ENCODE peak calls at places on chromosomes 16 and 17, in eight cellular contexts. A, R, H, S, K, O, U and G are unnamed samples.
A peak's percentile ranks its signal among the peaks of the same experiment; 100 is the strongest.

GRCh38 chr17:45857977-45858708 is 13.5 kb downstream of the SPPL2C start:
- DNase-seq in A (peak; percentile 2), R (no peak), H (peak; percentile 18), S (peak; percentile 94), K (no peak), O (no peak), U (peak; percentile 51), G (peak; percentile 33)

GRCh38 chr16:73365010-73365409 is 317.1 kb upstream of the ZFHX3 start:
- DNase-seq in A (no peak), R (no peak), H (peak; percentile 10), S (no peak), K (no peak), O (peak; percentile 98), U (peak; percentile 13), G (no peak)

GRCh38 chr17:61260061-61260797 is 139.4 kb upstream of the TBX2 start:
- DNase-seq in A (no peak), R (peak; percentile 80), H (no peak), S (no peak), K (peak; percentile 51), O (no peak), U (peak; percentile 57), G (peak; percentile 71)

GRCh38 chr16:85235988-85236831 is 123.9 kb upstream of the CIBAR2 start:
- DNase-seq in A (no peak), R (peak; percentile 24), H (peak; percentile 52), S (no peak), K (no peak), O (no peak), U (no peak), G (no peak)

GRCh38 chr16:22346463-22346862 is 28.0 kb downstream of the CDR2 start:
- DNase-seq in A (no peak), R (no peak), H (no peak), S (no peak), K (no peak), O (no peak), U (no peak), G (no peak)

GRCh38 chr17:77281024-77281903 is 140.5 kb downstream of the SEC14L1 start:
- DNase-seq in A (no peak), R (no peak), H (peak; percentile 45), S (peak; percentile 96), K (no peak), O (peak; percentile 75), U (peak; percentile 49), G (peak; percentile 65)

GRCh38 chr17:49012893-49013255 is 15.7 kb downstream of the IGF2BP1 start:
- DNase-seq in A (no peak), R (no peak), H (no peak), S (no peak), K (no peak), O (no peak), U (no peak), G (no peak)

GRCh38 chr17:4642286-4642685 is 808 bp upstream of the ALOX15 start:
- DNase-seq in A (no peak), R (no peak), H (no peak), S (no peak), K (no peak), O (no peak), U (no peak), G (no peak)

GRCh38 chr16:86585821-86586611 is 7.7 kb downstream of the FOXL1 start:
- DNase-seq in A (no peak), R (peak; percentile 88), H (peak; percentile 92), S (no peak), K (peak; percentile 86), O (no peak), U (no peak), G (peak; percentile 87)

GRCh38 chr16:1691956-1692355 is 13.9 kb downstream of the JPT2 start:
- DNase-seq in A (peak; percentile 61), R (peak; percentile 85), H (peak; percentile 95), S (no peak), K (no peak), O (no peak), U (peak; percentile 74), G (peak; percentile 50)

GRCh38 chr17:62626719-62627218 is 701 bp upstream of the MRC2 start:
- DNase-seq in A (no peak), R (peak; percentile 95), H (peak; percentile 82), S (no peak), K (no peak), O (peak; percentile 63), U (peak; percentile 94), G (peak; percentile 94)

GRCh38 chr16:53515259-53515658 is 12.2 kb upstream of the AKTIP start:
- DNase-seq in A (no peak), R (peak; percentile 62), H (peak; percentile 52), S (no peak), K (no peak), O (no peak), U (peak; percentile 93), G (peak; percentile 95)

GRCh38 chr17:46013502-46014165 is 14.6 kb downstream of the STH start:
- DNase-seq in A (no peak), R (peak; percentile 57), H (peak; percentile 15), S (no peak), K (peak; percentile 68), O (peak; percentile 47), U (peak; percentile 25), G (peak; percentile 22)

GRCh38 chr16:35735403-35736251 is 2276.2 kb downstream of the TP53TG3F start:
- DNase-seq in A (no peak), R (no peak), H (no peak), S (no peak), K (no peak), O (no peak), U (no peak), G (no peak)

DNA sequence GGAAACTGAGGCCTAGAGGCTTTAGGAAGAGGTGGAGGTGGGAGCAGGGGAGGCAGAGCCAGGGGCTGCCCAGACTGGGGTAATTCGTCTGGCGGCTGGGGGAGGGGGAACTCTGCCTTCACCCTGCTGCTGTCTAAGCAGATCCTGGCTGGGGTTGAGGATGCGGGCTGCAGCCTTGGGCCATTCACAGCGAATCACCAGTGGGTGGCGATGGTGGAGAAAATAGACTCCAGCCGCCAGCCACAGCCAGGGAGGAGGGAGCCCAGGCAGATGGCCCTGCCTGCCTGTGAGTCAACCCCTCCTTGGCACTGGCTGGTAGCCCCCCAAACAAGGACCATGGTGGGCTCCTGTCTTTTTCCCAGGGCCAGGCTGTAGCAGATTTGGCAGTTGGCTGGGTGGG is 41.7 kb upstream of the CDH5 start:
- DNase-seq in A (no peak), R (no peak), H (peak; percentile 27), S (peak; percentile 88), K (no peak), O (peak; percentile 74), U (peak; percentile 18), G (peak; percentile 18)
- TF ChIP-seq CTCF in A (peak; percentile 19), R (peak; percentile 6), H (peak; percentile 28), S (peak; percentile 67), K (no peak), O (peak; percentile 51), U (peak; percentile 15), G (no peak)

DNA sequence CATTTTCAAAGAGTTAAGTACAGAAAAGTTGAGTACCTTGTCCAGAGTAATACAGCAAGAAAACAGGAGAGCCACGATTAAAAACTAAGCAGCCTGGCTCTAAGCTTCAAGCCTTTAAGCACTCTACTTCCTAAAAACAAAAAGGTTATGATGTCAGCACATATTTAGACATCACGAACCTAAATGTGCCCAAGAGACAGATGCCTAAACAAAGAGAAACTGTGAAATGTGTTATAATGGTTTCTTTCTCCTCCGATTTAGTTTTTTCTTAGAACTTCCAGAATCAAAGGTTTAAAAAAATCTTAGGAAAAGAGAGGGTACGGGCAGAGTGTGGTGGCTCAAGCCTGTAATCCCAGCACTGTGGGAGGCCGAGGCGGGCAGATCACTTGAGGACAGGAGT is 151.0 kb downstream of the VPS53 start:
- DNase-seq in A (no peak), R (no peak), H (no peak), S (no peak), K (no peak), O (no peak), U (no peak), G (no peak)
- H3K4me3 ChIP-seq in A (no peak overlapping the region), R (no peak overlapping the region), H (no peak overlapping the region), S (no peak overlapping the region), K (no peak overlapping the region), O (no peak overlapping the region), U (no peak overlapping the region), G (no peak overlapping the region)

DNA sequence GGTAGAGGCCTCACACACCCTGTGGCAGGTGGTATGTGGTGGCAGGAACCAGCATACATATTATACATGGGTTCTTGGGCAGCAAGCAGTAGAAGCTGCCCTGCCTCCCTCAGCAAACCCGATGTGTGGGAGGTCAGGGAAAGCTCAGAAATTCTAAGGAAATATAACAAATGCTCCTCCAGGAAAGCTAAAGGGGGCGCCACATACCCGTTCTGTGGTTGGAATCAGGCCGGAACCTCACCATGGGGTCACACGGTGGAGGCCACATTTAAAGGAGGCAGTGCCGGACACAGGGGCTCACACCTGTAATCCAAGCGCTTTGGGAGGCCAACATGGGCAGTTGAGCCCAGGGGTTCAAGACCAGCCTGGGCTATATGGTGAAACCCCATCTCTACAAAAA is 12.4 kb upstream of the KATNB1 start:
- DNase-seq in A (no peak), R (peak; percentile 12), H (no peak), S (peak; percentile 85), K (no peak), O (no peak), U (peak; percentile 25), G (peak; percentile 49)
- TF ChIP-seq CTCF in A (peak; percentile 38), R (peak; percentile 41), H (peak; percentile 32), S (peak; percentile 76), K (peak; percentile 24), O (no peak), U (peak; percentile 33), G (peak; percentile 43)

GRCh38 chr17:50944902-50945720 is 79.0 kb upstream of the TOB1 start:
- DNase-seq in A (no peak), R (no peak), H (no peak), S (no peak), K (no peak), O (no peak), U (no peak), G (no peak)
- H3K4me3 ChIP-seq in A (no peak overlapping the region), R (no peak overlapping the region), H (no peak overlapping the region), S (no peak overlapping the region), K (no peak overlapping the region), O (peak overlapping the region; percentile 64), U (peak overlapping the region; percentile 24), G (no peak overlapping the region)

DNA sequence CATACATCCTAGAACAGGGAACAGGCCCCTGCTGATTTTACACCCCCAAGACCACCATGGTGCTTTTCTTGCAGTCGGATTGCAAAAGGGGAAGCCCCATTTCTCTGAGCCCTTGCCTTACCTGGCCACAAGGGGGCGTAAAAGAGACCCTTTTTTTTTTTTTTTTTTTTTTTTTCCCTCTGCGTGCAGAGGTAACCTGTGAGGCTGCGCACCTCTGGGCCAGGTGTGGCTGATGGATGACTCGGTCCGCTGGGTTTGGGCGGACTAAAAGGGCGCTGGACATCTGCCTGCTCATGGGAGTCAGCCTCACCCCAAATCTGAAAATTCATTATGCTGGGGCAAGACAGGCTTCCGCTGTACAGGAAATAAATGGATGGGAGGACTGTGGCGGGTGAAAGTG is 281.0 kb downstream of the CBLN1 start:
- DNase-seq in A (no peak), R (no peak), H (no peak), S (peak; percentile 68), K (no peak), O (no peak), U (no peak), G (no peak)
- TF ChIP-seq CTCF in A (peak; percentile 72), R (peak; percentile 53), H (peak; percentile 48), S (peak; percentile 87), K (peak; percentile 50), O (peak; percentile 59), U (peak; percentile 36), G (peak; percentile 41)

GRCh38 chr17:2814049-2814448 is 17.8 kb downstream of the RAP1GAP2 start:
- DNase-seq in A (no peak), R (no peak), H (no peak), S (no peak), K (no peak), O (no peak), U (no peak), G (no peak)
- H3K4me3 ChIP-seq in A (no peak overlapping the region), R (no peak overlapping the region), H (no peak overlapping the region), S (no peak overlapping the region), K (no peak overlapping the region), O (no peak overlapping the region), U (no peak overlapping the region), G (no peak overlapping the region)

GRCh38 chr16:77288222-77288621 is 89.0 kb downstream of the SYCE1L start:
- DNase-seq in A (peak; percentile 59), R (peak; percentile 95), H (peak; percentile 96), S (no peak), K (peak; percentile 63), O (no peak), U (peak; percentile 89), G (peak; percentile 95)
- TF ChIP-seq CTCF in A (no peak), R (no peak), H (no peak), S (no peak), K (no peak), O (no peak), U (no peak), G (no peak)